ENCODE peak calls at places on chromosomes 7 and 10, in five cellular contexts. One of them, this sample, is unnamed.

GRCh38 chr7:110534241-110534931 is 556.5 kb upstream of the LRRN3 start:
- DNase-seq in activated CD4-positive, alpha-beta T cell treated with anti-CD3 and anti-CD28 coated beads, Interleukin-2, amount 50 U/mL, for 24 hours: no peak
- DNase-seq in heart left ventricle: peak; percentile 28
- DNase-seq in fibroblast of the aortic adventitia: peak; percentile 1
- DNase-seq in epithelial cell of esophagus: peak; percentile 97
- DNase-seq in this sample: peak; percentile 98

GRCh38 chr10:3020311-3020710 is 47.0 kb upstream of the PFKP start:
- DNase-seq in activated CD4-positive, alpha-beta T cell treated with anti-CD3 and anti-CD28 coated beads, Interleukin-2, amount 50 U/mL, for 24 hours: no peak
- DNase-seq in heart left ventricle: no peak
- DNase-seq in fibroblast of the aortic adventitia: no peak
- DNase-seq in epithelial cell of esophagus: no peak
- DNase-seq in this sample: no peak

GRCh38 chr7:154429666-154430404 is 377.6 kb downstream of the DPP6 start:
- DNase-seq in activated CD4-positive, alpha-beta T cell treated with anti-CD3 and anti-CD28 coated beads, Interleukin-2, amount 50 U/mL, for 24 hours: no peak
- DNase-seq in epithelial cell of esophagus: no peak
- DNase-seq in heart left ventricle: no peak
- DNase-seq in fibroblast of the aortic adventitia: no peak
- DNase-seq in this sample: no peak

GRCh38 chr10:78038105-78038504 is 4.4 kb downstream of the RPS24 start:
- DNase-seq in heart left ventricle: no peak
- DNase-seq in fibroblast of the aortic adventitia: no peak
- DNase-seq in activated CD4-positive, alpha-beta T cell treated with anti-CD3 and anti-CD28 coated beads, Interleukin-2, amount 50 U/mL, for 24 hours: no peak
- DNase-seq in epithelial cell of esophagus: peak; percentile 74
- DNase-seq in this sample: no peak

GRCh38 chr7:12692035-12692434 is 4.6 kb downstream of the ARL4A start:
- DNase-seq in epithelial cell of esophagus: no peak
- DNase-seq in activated CD4-positive, alpha-beta T cell treated with anti-CD3 and anti-CD28 coated beads, Interleukin-2, amount 50 U/mL, for 24 hours: no peak
- DNase-seq in fibroblast of the aortic adventitia: no peak
- DNase-seq in heart left ventricle: no peak
- DNase-seq in this sample: no peak

GRCh38 chr7:65449505-65449852 is 75.8 kb downstream of the ZNF92 start:
- DNase-seq in epithelial cell of esophagus: no peak
- DNase-seq in heart left ventricle: no peak
- DNase-seq in fibroblast of the aortic adventitia: no peak
- DNase-seq in activated CD4-positive, alpha-beta T cell treated with anti-CD3 and anti-CD28 coated beads, Interleukin-2, amount 50 U/mL, for 24 hours: no peak
- DNase-seq in this sample: no peak

GRCh38 chr7:74180866-74181265 is 6.7 kb downstream of the EIF4H start:
- DNase-seq in fibroblast of the aortic adventitia: no peak
- DNase-seq in activated CD4-positive, alpha-beta T cell treated with anti-CD3 and anti-CD28 coated beads, Interleukin-2, amount 50 U/mL, for 24 hours: no peak
- DNase-seq in heart left ventricle: no peak
- DNase-seq in epithelial cell of esophagus: no peak
- DNase-seq in this sample: no peak

GRCh38 chr7:117582219-117582704 is 102.4 kb downstream of the CFTR start:
- DNase-seq in epithelial cell of esophagus: peak; percentile 58
- DNase-seq in activated CD4-positive, alpha-beta T cell treated with anti-CD3 and anti-CD28 coated beads, Interleukin-2, amount 50 U/mL, for 24 hours: no peak
- DNase-seq in fibroblast of the aortic adventitia: peak; percentile 99
- DNase-seq in heart left ventricle: peak; percentile 69
- DNase-seq in this sample: no peak

GRCh38 chr7:39609462-39610149 is 13.8 kb upstream of the RALA start:
- DNase-seq in epithelial cell of esophagus: no peak
- DNase-seq in fibroblast of the aortic adventitia: no peak
- DNase-seq in activated CD4-positive, alpha-beta T cell treated with anti-CD3 and anti-CD28 coated beads, Interleukin-2, amount 50 U/mL, for 24 hours: no peak
- DNase-seq in heart left ventricle: peak; percentile 37
- DNase-seq in this sample: no peak

GRCh38 chr10:57996536-57996935 is 271.2 kb downstream of the IPMK start:
- DNase-seq in fibroblast of the aortic adventitia: no peak
- DNase-seq in activated CD4-positive, alpha-beta T cell treated with anti-CD3 and anti-CD28 coated beads, Interleukin-2, amount 50 U/mL, for 24 hours: no peak
- DNase-seq in epithelial cell of esophagus: no peak
- DNase-seq in heart left ventricle: no peak
- DNase-seq in this sample: no peak

GRCh38 chr7:105906690-105907089 is 30.3 kb upstream of the ATXN7L1 start:
- DNase-seq in heart left ventricle: no peak
- DNase-seq in activated CD4-positive, alpha-beta T cell treated with anti-CD3 and anti-CD28 coated beads, Interleukin-2, amount 50 U/mL, for 24 hours: no peak
- DNase-seq in epithelial cell of esophagus: no peak
- DNase-seq in fibroblast of the aortic adventitia: peak; percentile 64
- DNase-seq in this sample: peak; percentile 13

GRCh38 chr7:13851756-13852155 is 137.7 kb downstream of the ETV1 start:
- DNase-seq in activated CD4-positive, alpha-beta T cell treated with anti-CD3 and anti-CD28 coated beads, Interleukin-2, amount 50 U/mL, for 24 hours: no peak
- DNase-seq in epithelial cell of esophagus: peak; percentile 24
- DNase-seq in fibroblast of the aortic adventitia: no peak
- DNase-seq in heart left ventricle: no peak
- DNase-seq in this sample: no peak

GRCh38 chr10:133127291-133128125 is 32.5 kb upstream of the KNDC1 start:
- DNase-seq in heart left ventricle: no peak
- DNase-seq in activated CD4-positive, alpha-beta T cell treated with anti-CD3 and anti-CD28 coated beads, Interleukin-2, amount 50 U/mL, for 24 hours: peak; percentile 17
- DNase-seq in epithelial cell of esophagus: no peak
- DNase-seq in fibroblast of the aortic adventitia: no peak
- DNase-seq in this sample: no peak

GRCh38 chr10:113594673-113595072 is 41.8 kb downstream of the HABP2 start:
- DNase-seq in heart left ventricle: no peak
- DNase-seq in fibroblast of the aortic adventitia: no peak
- DNase-seq in activated CD4-positive, alpha-beta T cell treated with anti-CD3 and anti-CD28 coated beads, Interleukin-2, amount 50 U/mL, for 24 hours: no peak
- DNase-seq in epithelial cell of esophagus: no peak
- DNase-seq in this sample: no peak

GRCh38 chr7:68700414-68700813 is 897.9 kb upstream of the AUTS2 start:
- DNase-seq in epithelial cell of esophagus: no peak
- DNase-seq in fibroblast of the aortic adventitia: no peak
- DNase-seq in activated CD4-positive, alpha-beta T cell treated with anti-CD3 and anti-CD28 coated beads, Interleukin-2, amount 50 U/mL, for 24 hours: no peak
- DNase-seq in heart left ventricle: no peak
- DNase-seq in this sample: no peak

GRCh38 chr10:117462424-117462792 is 80.1 kb upstream of the EMX2 start:
- DNase-seq in epithelial cell of esophagus: no peak
- DNase-seq in activated CD4-positive, alpha-beta T cell treated with anti-CD3 and anti-CD28 coated beads, Interleukin-2, amount 50 U/mL, for 24 hours: no peak
- DNase-seq in heart left ventricle: no peak
- DNase-seq in fibroblast of the aortic adventitia: no peak
- DNase-seq in this sample: no peak

GRCh38 chr7:32142649-32143048 is 72.4 kb upstream of the PDE1C start:
- DNase-seq in heart left ventricle: no peak
- DNase-seq in fibroblast of the aortic adventitia: peak; percentile 57
- DNase-seq in epithelial cell of esophagus: no peak
- DNase-seq in activated CD4-positive, alpha-beta T cell treated with anti-CD3 and anti-CD28 coated beads, Interleukin-2, amount 50 U/mL, for 24 hours: no peak
- DNase-seq in this sample: no peak

GRCh38 chr10:132632851-132633684 is 95.5 kb downstream of the INPP5A start:
- DNase-seq in heart left ventricle: no peak
- DNase-seq in activated CD4-positive, alpha-beta T cell treated with anti-CD3 and anti-CD28 coated beads, Interleukin-2, amount 50 U/mL, for 24 hours: no peak
- DNase-seq in fibroblast of the aortic adventitia: peak; percentile 72
- DNase-seq in epithelial cell of esophagus: no peak
- DNase-seq in this sample: no peak

GRCh38 chr10:1374901-1375804 is 319.0 kb downstream of the WDR37 start:
- DNase-seq in activated CD4-positive, alpha-beta T cell treated with anti-CD3 and anti-CD28 coated beads, Interleukin-2, amount 50 U/mL, for 24 hours: no peak
- DNase-seq in fibroblast of the aortic adventitia: no peak
- DNase-seq in heart left ventricle: no peak
- DNase-seq in epithelial cell of esophagus: no peak
- DNase-seq in this sample: no peak

GRCh38 chr10:99966306-99966705 is 43.4 kb downstream of the DNMBP start:
- DNase-seq in fibroblast of the aortic adventitia: peak; percentile 90
- DNase-seq in heart left ventricle: no peak
- DNase-seq in epithelial cell of esophagus: peak; percentile 80
- DNase-seq in activated CD4-positive, alpha-beta T cell treated with anti-CD3 and anti-CD28 coated beads, Interleukin-2, amount 50 U/mL, for 24 hours: no peak
- DNase-seq in this sample: no peak

GRCh38 chr7:17304926-17305325 is 6.5 kb downstream of the AHR start:
- DNase-seq in heart left ventricle: no peak
- DNase-seq in epithelial cell of esophagus: peak; percentile 95
- DNase-seq in activated CD4-positive, alpha-beta T cell treated with anti-CD3 and anti-CD28 coated beads, Interleukin-2, amount 50 U/mL, for 24 hours: peak; percentile 57
- DNase-seq in fibroblast of the aortic adventitia: peak; percentile 83
- DNase-seq in this sample: peak; percentile 37

GRCh38 chr7:157685430-157686284 is 348.9 kb downstream of the DNAJB6 start:
- DNase-seq in fibroblast of the aortic adventitia: no peak
- DNase-seq in epithelial cell of esophagus: no peak
- DNase-seq in activated CD4-positive, alpha-beta T cell treated with anti-CD3 and anti-CD28 coated beads, Interleukin-2, amount 50 U/mL, for 24 hours: no peak
- DNase-seq in heart left ventricle: no peak
- DNase-seq in this sample: no peak

GRCh38 chr10:77377034-77377433 is 260.6 kb downstream of the KCNMA1 start:
- DNase-seq in fibroblast of the aortic adventitia: no peak
- DNase-seq in epithelial cell of esophagus: no peak
- DNase-seq in heart left ventricle: no peak
- DNase-seq in activated CD4-positive, alpha-beta T cell treated with anti-CD3 and anti-CD28 coated beads, Interleukin-2, amount 50 U/mL, for 24 hours: no peak
- DNase-seq in this sample: no peak

GRCh38 chr7:24052572-24053223 is 231.3 kb upstream of the NPY start:
- DNase-seq in epithelial cell of esophagus: peak; percentile 77
- DNase-seq in fibroblast of the aortic adventitia: peak; percentile 17
- DNase-seq in heart left ventricle: no peak
- DNase-seq in activated CD4-positive, alpha-beta T cell treated with anti-CD3 and anti-CD28 coated beads, Interleukin-2, amount 50 U/mL, for 24 hours: no peak
- DNase-seq in this sample: no peak

GRCh38 chr7:157538321-157538720 is 201.5 kb downstream of the DNAJB6 start:
- DNase-seq in epithelial cell of esophagus: no peak
- DNase-seq in fibroblast of the aortic adventitia: no peak
- DNase-seq in activated CD4-positive, alpha-beta T cell treated with anti-CD3 and anti-CD28 coated beads, Interleukin-2, amount 50 U/mL, for 24 hours: no peak
- DNase-seq in heart left ventricle: no peak
- DNase-seq in this sample: no peak

GRCh38 chr10:117441812-117442443 is 66.7 kb upstream of the PDZD8 start:
- DNase-seq in epithelial cell of esophagus: peak; percentile 95
- DNase-seq in heart left ventricle: no peak
- DNase-seq in fibroblast of the aortic adventitia: peak; percentile 90
- DNase-seq in activated CD4-positive, alpha-beta T cell treated with anti-CD3 and anti-CD28 coated beads, Interleukin-2, amount 50 U/mL, for 24 hours: no peak
- DNase-seq in this sample: no peak

GRCh38 chr7:80677629-80678028 is 39.2 kb downstream of the CD36 start:
- DNase-seq in heart left ventricle: no peak
- DNase-seq in epithelial cell of esophagus: peak; percentile 39
- DNase-seq in activated CD4-positive, alpha-beta T cell treated with anti-CD3 and anti-CD28 coated beads, Interleukin-2, amount 50 U/mL, for 24 hours: no peak
- DNase-seq in fibroblast of the aortic adventitia: peak; percentile 5
- DNase-seq in this sample: no peak

GRCh38 chr10:8088504-8088903 is 34.0 kb downstream of the GATA3 start:
- DNase-seq in epithelial cell of esophagus: no peak
- DNase-seq in fibroblast of the aortic adventitia: no peak
- DNase-seq in activated CD4-positive, alpha-beta T cell treated with anti-CD3 and anti-CD28 coated beads, Interleukin-2, amount 50 U/mL, for 24 hours: no peak
- DNase-seq in heart left ventricle: no peak
- DNase-seq in this sample: no peak

GRCh38 chr7:36158321-36158605 is 5.2 kb downstream of the EEPD1 start:
- DNase-seq in heart left ventricle: no peak
- DNase-seq in fibroblast of the aortic adventitia: no peak
- DNase-seq in epithelial cell of esophagus: peak; percentile 23
- DNase-seq in activated CD4-positive, alpha-beta T cell treated with anti-CD3 and anti-CD28 coated beads, Interleukin-2, amount 50 U/mL, for 24 hours: no peak
- DNase-seq in this sample: no peak